ENCODE peak calls at places on chromosome 22, in seven cellular contexts. I, N, R, Y, D, V and G are unnamed samples.

GRCh38 chr22:34878996-34879395 is 187.0 kb upstream of the ISX start:
- DNase-seq in I (no peak), N (no peak), R (no peak), Y (no peak), D (no peak), V (no peak), G (no peak)

GRCh38 chr22:24380220-24381218 is 46.9 kb upstream of the ADORA2A start:
- DNase-seq in I (no peak), N (no peak), R (no peak), Y (no peak), D (no peak), V (no peak), G (no peak)

GRCh38 chr22:33051960-33052839 is 6.0 kb downstream of the SYN3 start:
- DNase-seq in I (no peak), N (no peak), R (no peak), Y (no peak), D (no peak), V (no peak), G (no peak)

GRCh38 chr22:23061471-23062280 is 8.6 kb upstream of the GNAZ start:
- DNase-seq in I (no peak), N (no peak), R (no peak), Y (no peak), D (no peak), V (no peak), G (no peak)

GRCh38 chr22:21567456-21568206 is at the start of gene UBE2L3:
- DNase-seq in I (peak; percentile 85), N (peak; percentile 64), R (no peak), Y (peak; percentile 82), D (peak; percentile 69), V (peak; percentile 62), G (peak; percentile 3)

GRCh38 chr22:40224702-40225101 is 47.0 kb downstream of the TNRC6B start:
- DNase-seq in I (no peak), N (no peak), R (no peak), Y (no peak), D (no peak), V (no peak), G (no peak)

GRCh38 chr22:22916952-22917290 is 29.3 kb downstream of the IGLL5 start:
- DNase-seq in I (no peak), N (no peak), R (no peak), Y (no peak), D (no peak), V (no peak), G (no peak)

GRCh38 chr22:24067587-24068376 is 56.7 kb downstream of the CABIN1 start:
- DNase-seq in I (peak; percentile 85), N (no peak), R (no peak), Y (no peak), D (no peak), V (no peak), G (no peak)

GRCh38 chr22:35317680-35318290 is 18.1 kb downstream of the TOM1 start:
- DNase-seq in I (no peak), N (no peak), R (no peak), Y (no peak), D (no peak), V (no peak), G (no peak)

GRCh38 chr22:20111045-20111688 is 4.7 kb upstream of the RANBP1 start:
- DNase-seq in I (peak; percentile 26), N (no peak), R (no peak), Y (no peak), D (peak; percentile 22), V (no peak), G (no peak)

GRCh38 chr22:19174106-19175025 is 4.2 kb downstream of the SLC25A1 start:
- DNase-seq in I (no peak), N (no peak), R (no peak), Y (no peak), D (no peak), V (no peak), G (no peak)

GRCh38 chr22:42655693-42656092 is 6.5 kb upstream of the CYB5R3 start:
- DNase-seq in I (no peak), N (no peak), R (no peak), Y (no peak), D (no peak), V (no peak), G (no peak)

GRCh38 chr22:21443057-21443734 is 24.0 kb upstream of the TMEM191C start:
- DNase-seq in I (peak; percentile 2), N (no peak), R (no peak), Y (no peak), D (no peak), V (no peak), G (no peak)

GRCh38 chr22:46726066-46726985 is 11.7 kb downstream of the CERK start:
- DNase-seq in I (peak; percentile 18), N (no peak), R (no peak), Y (no peak), D (no peak), V (no peak), G (no peak)

GRCh38 chr22:40070701-40071100 is 75.9 kb downstream of the FAM83F start:
- DNase-seq in I (no peak), N (no peak), R (no peak), Y (no peak), D (no peak), V (no peak), G (no peak)

GRCh38 chr22:39534591-39535301 is 2.2 kb upstream of the RPS19BP1 start:
- DNase-seq in I (peak; percentile 87), N (peak; percentile 68), R (no peak), Y (peak; percentile 83), D (peak; percentile 41), V (peak; percentile 65), G (peak; percentile 41)

GRCh38 chr22:49602481-49602880 is 225.2 kb downstream of the BRD1 start:
- DNase-seq in I (no peak), N (no peak), R (no peak), Y (no peak), D (no peak), V (no peak), G (no peak)

GRCh38 chr22:22818861-22819855 is 68.5 kb upstream of the IGLL5 start:
- DNase-seq in I (no peak), N (no peak), R (no peak), Y (no peak), D (no peak), V (no peak), G (no peak)

GRCh38 chr22:38454361-38455062 is 487 bp downstream of the KCNJ4 start:
- DNase-seq in I (no peak), N (no peak), R (no peak), Y (no peak), D (no peak), V (no peak), G (no peak)

GRCh38 chr22:44530106-44530505 is 32.1 kb upstream of the RTL6 start:
- DNase-seq in I (no peak), N (no peak), R (no peak), Y (no peak), D (no peak), V (no peak), G (no peak)

GRCh38 chr22:19706661-19707151 is 7.6 kb upstream of the SEPTIN5 start:
- DNase-seq in I (no peak), N (no peak), R (no peak), Y (no peak), D (no peak), V (no peak), G (no peak)

GRCh38 chr22:27692243-27692642 is 109.3 kb downstream of the MN1 start:
- DNase-seq in I (no peak), N (no peak), R (no peak), Y (no peak), D (no peak), V (no peak), G (no peak)

GRCh38 chr22:29633514-29634312 is 30.3 kb downstream of the NF2 start:
- DNase-seq in I (no peak), N (no peak), R (no peak), Y (no peak), D (no peak), V (no peak), G (no peak)

GRCh38 chr22:25169278-25170031 is 30.2 kb upstream of the CRYBB3 start:
- DNase-seq in I (no peak), N (no peak), R (no peak), Y (peak; percentile 31), D (no peak), V (no peak), G (no peak)

GRCh38 chr22:31932863-31933262 is 11.5 kb upstream of the YWHAH start:
- DNase-seq in I (no peak), N (no peak), R (no peak), Y (no peak), D (no peak), V (no peak), G (no peak)

GRCh38 chr22:24994070-24994763 is 41.7 kb downstream of the KIAA1671 start:
- DNase-seq in I (no peak), N (no peak), R (no peak), Y (no peak), D (no peak), V (no peak), G (peak; percentile 64)

GRCh38 chr22:44711236-44711560 is 9.2 kb downstream of the PRR5 start:
- DNase-seq in I (no peak), N (no peak), R (no peak), Y (no peak), D (no peak), V (no peak), G (no peak)

GRCh38 chr22:38940985-38941384 is 16.4 kb upstream of the APOBEC3A start:
- DNase-seq in I (no peak), N (no peak), R (no peak), Y (no peak), D (no peak), V (no peak), G (no peak)

GRCh38 chr22:20438678-20439492 is 1.3 kb upstream of the SCARF2 start:
- DNase-seq in I (no peak), N (no peak), R (no peak), Y (no peak), D (no peak), V (no peak), G (no peak)

GRCh38 chr22:29061773-29062172 is at the start of gene C22orf31:
- DNase-seq in I (no peak), N (no peak), R (no peak), Y (no peak), D (no peak), V (no peak), G (no peak)

GRCh38 chr22:25357606-25358420 is 138.4 kb downstream of the CRYBB2 start:
- DNase-seq in I (no peak), N (no peak), R (no peak), Y (no peak), D (no peak), V (no peak), G (no peak)

GRCh38 chr22:32058656-32059280 is 15.7 kb downstream of the SLC5A1 start:
- DNase-seq in I (no peak), N (no peak), R (no peak), Y (no peak), D (no peak), V (no peak), G (no peak)